ENCODE peak calls at places on chromosomes 7 and 10, in five cellular contexts. S is adrenal gland; B is CD8-positive, alpha-beta memory T cell; H is neuronal stem cell; K is heart left ventricle. T is an unnamed sample.

GRCh38 chr7:82677064-82677463 is 233.5 kb upstream of the CACNA2D1 start:
- DNase-seq in K (no peak), H (no peak), B (no peak), S (no peak), T (no peak)

GRCh38 chr10:75107756-75108683 is 3.4 kb upstream of the SAMD8 start:
- DNase-seq in K (no peak), S (no peak), B (no peak), H (no peak), T (no peak)

GRCh38 chr10:36171546-36171945 is 529.5 kb upstream of the FZD8 start:
- DNase-seq in S (no peak), K (no peak), B (no peak), H (no peak), T (no peak)

GRCh38 chr10:16612148-16612742 is 90.6 kb upstream of the C1QL3 start:
- DNase-seq in B (no peak), S (peak; percentile 5), K (no peak), H (peak; percentile 73), T (no peak)

GRCh38 chr7:130865408-130866236 is 131.6 kb upstream of the KLF14 start:
- DNase-seq in K (no peak), H (no peak), B (no peak), S (no peak), T (no peak)

GRCh38 chr7:98211221-98211675 is at the start of gene BHLHA15:
- DNase-seq in B (no peak), H (no peak), K (no peak), S (peak; percentile 45), T (peak; percentile 73)

GRCh38 chr7:128777156-128778123 is 1.8 kb upstream of the OPN1SW start:
- DNase-seq in S (no peak), B (no peak), K (no peak), H (no peak), T (no peak)

GRCh38 chr10:90712529-90712928 is 145.3 kb downstream of the HTR7 start:
- DNase-seq in S (no peak), K (no peak), B (no peak), H (no peak), T (no peak)

GRCh38 chr10:125283191-125283590 is 122.8 kb upstream of the CTBP2 start:
- DNase-seq in K (no peak), H (peak; percentile 21), S (no peak), B (no peak), T (no peak)

GRCh38 chr10:116241642-116242405 is 31.2 kb downstream of the GFRA1 start:
- DNase-seq in H (no peak), S (no peak), K (no peak), B (no peak), T (no peak)

GRCh38 chr10:77869626-77870420 is 56.7 kb downstream of the DLG5 start:
- DNase-seq in K (no peak), H (no peak), S (no peak), B (no peak), T (no peak)

GRCh38 chr7:85840532-85840931 is 653.7 kb upstream of the SEMA3D start:
- DNase-seq in S (no peak), H (no peak), B (no peak), K (no peak), T (no peak)

GRCh38 chr10:20748551-20748950 is 148.6 kb downstream of the NEBL start:
- DNase-seq in B (no peak), S (no peak), H (no peak), K (no peak), T (no peak)

GRCh38 chr10:48287417-48288391 is 13.2 kb upstream of the FRMPD2 start:
- DNase-seq in B (no peak), H (no peak), S (peak; percentile 53), K (no peak), T (no peak)

GRCh38 chr10:25059990-25060389 is 43.6 kb downstream of the THNSL1 start:
- DNase-seq in H (no peak), S (peak; percentile 69), K (no peak), B (no peak), T (peak; percentile 63)

GRCh38 chr7:64686493-64687184 is 20.7 kb downstream of the ZNF107 start:
- DNase-seq in H (no peak), K (no peak), S (no peak), B (no peak), T (no peak)

GRCh38 chr7:143408686-143409551 is at the start of gene EPHA1:
- DNase-seq in B (peak; percentile 44), K (no peak), S (no peak), H (no peak), T (peak; percentile 77)

GRCh38 chr10:72335394-72336258 is 19.1 kb downstream of the DNAJB12 start:
- DNase-seq in K (peak; percentile 83), B (peak; percentile 68), H (no peak), S (peak; percentile 90), T (peak; percentile 43)

GRCh38 chr7:123494193-123494796 is 40.1 kb downstream of the IQUB start:
- DNase-seq in B (peak; percentile 9), K (no peak), H (no peak), S (peak; percentile 62), T (no peak)

GRCh38 chr10:44180321-44181154 is 204.4 kb downstream of the CXCL12 start:
- DNase-seq in K (no peak), B (no peak), S (no peak), H (no peak), T (no peak)

GRCh38 chr7:117061751-117062150 is 108.5 kb downstream of the ST7 start:
- DNase-seq in B (no peak), H (no peak), K (no peak), S (no peak), T (no peak)

GRCh38 chr10:31209523-31209922 is 109.5 kb upstream of the ZEB1 start:
- DNase-seq in S (no peak), H (no peak), K (no peak), B (no peak), T (no peak)

DNA sequence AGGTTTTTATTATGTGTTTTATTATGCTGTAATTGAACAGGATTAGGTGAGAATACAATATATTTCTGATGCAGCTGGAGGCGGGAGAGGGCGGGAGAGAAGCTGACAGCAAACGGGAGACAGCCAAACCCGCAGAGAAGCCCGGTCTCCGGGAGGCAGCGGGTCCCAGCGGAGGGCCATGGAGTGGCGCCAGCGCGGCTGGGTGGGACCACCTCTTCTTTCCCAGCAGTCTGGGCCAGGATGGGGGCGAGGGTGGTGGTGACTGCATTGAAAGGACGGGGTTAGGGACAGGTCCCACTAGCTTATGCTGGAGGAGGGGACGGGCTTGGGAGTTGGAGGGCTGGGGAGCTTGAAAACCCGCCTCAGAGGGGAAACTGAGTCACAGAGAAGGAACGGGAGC is 14.5 kb upstream of the KAZALD1 start:
- DNase-seq in H (no peak), S (no peak), K (no peak), B (no peak), T (peak; percentile 31)
- H3K27me3 ChIP-seq in H (no peaks in the 10 kb centered on the region), S (peaks cover 44% of the 10 kb centered on the region), K (peaks cover 45% of the 10 kb centered on the region), B (peaks cover 25% of the 10 kb centered on the region), T (peaks cover 58% of the 10 kb centered on the region)

GRCh38 chr10:100718197-100718742 is 27.1 kb upstream of the PAX2 start:
- DNase-seq in B (no peak), K (no peak), S (no peak), H (no peak), T (no peak)
- H3K27me3 ChIP-seq in B (peaks cover 40% of the 10 kb centered on the region), K (peaks cover 68% of the 10 kb centered on the region), S (peaks cover 61% of the 10 kb centered on the region), H (peaks cover 98% of the 10 kb centered on the region), T (peaks cover 99% of the 10 kb centered on the region)

DNA sequence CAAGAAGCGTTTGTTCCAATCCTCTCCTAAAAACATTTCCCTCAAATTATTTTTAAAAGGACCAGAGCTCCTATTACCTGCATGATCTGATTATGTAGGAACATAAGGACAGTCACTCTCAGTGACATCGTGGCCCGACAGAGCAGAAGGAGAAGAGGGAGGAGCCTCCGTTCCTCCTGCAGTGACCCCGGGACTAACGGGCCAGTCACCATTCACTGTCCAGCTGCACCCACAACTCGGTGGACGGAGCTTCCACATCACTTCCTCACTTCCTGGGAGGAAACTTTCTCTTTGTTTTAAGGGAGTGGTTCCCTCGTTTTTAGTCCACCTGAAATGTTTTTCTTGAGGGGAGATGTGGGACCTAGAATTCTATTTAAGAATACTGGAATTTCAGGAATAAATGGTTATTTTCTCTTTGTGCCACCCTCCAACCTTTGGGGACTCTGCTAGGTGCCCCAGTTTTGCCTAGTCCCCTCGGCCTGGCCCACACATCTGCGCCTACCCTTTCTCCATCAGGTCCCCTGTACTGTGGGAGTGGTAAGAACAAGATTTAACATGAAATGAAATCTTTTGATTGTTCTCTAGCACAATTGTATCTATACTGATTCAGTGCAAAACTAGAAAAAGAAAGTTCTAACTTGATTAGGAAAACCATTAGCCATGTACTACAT is 173.5 kb upstream of the RNF32 start:
- DNase-seq in B (no peak), H (no peak), S (no peak), K (no peak), T (no peak)
- H3K27me3 ChIP-seq in B (no peaks in the 10 kb centered on the region), H (peaks cover 10% of the 10 kb centered on the region), S (no peaks in the 10 kb centered on the region), K (peaks cover 3% of the 10 kb centered on the region), T (no peaks in the 10 kb centered on the region)

DNA sequence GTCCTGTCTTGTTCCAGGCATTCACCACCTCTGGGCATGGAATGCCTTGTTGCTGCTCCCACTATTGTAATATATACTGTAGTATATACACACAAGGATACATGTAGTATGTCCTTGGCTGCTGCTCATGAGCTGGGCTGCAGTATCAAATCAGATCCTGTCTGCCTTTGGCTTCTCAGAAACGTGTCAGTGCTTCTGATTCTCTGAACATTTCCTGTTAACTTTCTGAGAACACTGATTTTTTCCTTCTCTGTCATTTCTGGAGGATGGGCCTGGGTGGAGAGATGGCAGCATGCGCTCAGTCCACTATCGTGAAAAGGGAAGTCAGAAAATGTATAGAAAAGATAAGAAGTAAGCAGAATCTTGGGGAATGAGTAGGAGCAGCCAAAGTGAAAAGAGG is 12.2 kb downstream of the SFTPA2 start:
- DNase-seq in B (no peak), S (no peak), H (no peak), K (no peak), T (no peak)
- H3K27me3 ChIP-seq in B (no peaks in the 10 kb centered on the region), S (no peaks in the 10 kb centered on the region), H (no peaks in the 10 kb centered on the region), K (no peaks in the 10 kb centered on the region), T (no peaks in the 10 kb centered on the region)

DNA sequence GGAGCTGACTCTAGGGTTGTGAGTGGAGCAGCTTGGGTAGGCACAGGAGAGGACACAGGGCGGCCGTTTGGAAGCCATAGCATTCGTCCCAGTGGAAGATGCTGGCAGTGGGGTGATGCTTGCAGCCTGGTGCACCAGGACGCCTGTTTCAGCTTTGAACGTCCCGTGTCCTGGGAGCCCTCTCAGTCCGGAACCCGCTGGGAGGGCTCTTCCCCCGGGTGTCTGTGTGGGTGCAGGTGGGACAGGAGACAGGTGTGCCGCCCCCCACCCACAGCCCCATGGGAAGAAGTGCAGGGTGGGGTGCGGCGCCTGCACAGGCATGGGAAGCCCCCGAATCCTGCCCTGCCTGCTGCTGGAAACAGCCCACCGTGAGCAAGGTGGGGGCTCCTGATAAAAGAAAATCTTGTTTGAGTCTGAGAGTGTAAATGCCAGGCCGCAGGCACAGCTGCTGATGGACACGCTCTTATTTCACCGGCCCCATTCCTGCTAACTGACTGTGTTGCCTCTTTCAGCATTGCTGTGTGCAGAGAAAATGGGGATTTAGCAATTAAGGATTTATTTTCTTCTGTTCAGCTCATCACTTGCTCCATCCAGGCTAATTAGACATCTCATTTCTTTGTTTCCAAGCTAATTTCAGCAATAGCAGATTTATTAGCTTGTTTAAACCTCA is 55.0 kb upstream of the DPYSL4 start:
- DNase-seq in B (no peak), K (no peak), S (no peak), H (no peak), T (peak; percentile 32)
- H3K27me3 ChIP-seq in B (no peaks in the 10 kb centered on the region), K (no peaks in the 10 kb centered on the region), S (no peaks in the 10 kb centered on the region), H (peaks cover 11% of the 10 kb centered on the region), T (peaks cover 30% of the 10 kb centered on the region)

GRCh38 chr10:61898435-61898778 is 3.1 kb upstream of the ARID5B start:
- DNase-seq in S (no peak), B (no peak), H (no peak), K (no peak), T (no peak)
- H3K27me3 ChIP-seq in S (no peaks in the 10 kb centered on the region), B (no peaks in the 10 kb centered on the region), H (no peaks in the 10 kb centered on the region), K (no peaks in the 10 kb centered on the region), T (no peaks in the 10 kb centered on the region)